ENCODE peak calls at places on chromosomes 5 and 9, in four cellular contexts. S is fibroblast of lung; P is CD8-positive, alpha-beta memory T cell; N is activated CD8-positive, alpha-beta memory T cell treated with anti-CD3 and anti-CD28 coated beads for 4 hours. R is an unnamed sample.

GRCh38 chr9:106945727-106946690 is 83.0 kb downstream of the ZNF462 start:
- DNase-seq in S (peak), P (no peak), N (no peak), R (no peak)

GRCh38 chr9:2132484-2133082 is 117.4 kb downstream of the SMARCA2 start:
- DNase-seq in S (peak), P (no peak), N (no peak), R (peak)

GRCh38 chr5:172322028-172322965 is 38.7 kb upstream of the UBTD2 start:
- DNase-seq in N (no peak), P (no peak), S (no peak), R (peak)

GRCh38 chr9:122444366-122444765 is 33.4 kb downstream of the OR1J1 start:
- DNase-seq in S (peak), N (no peak), P (no peak), R (no peak)

GRCh38 chr5:160514866-160515265 is 93.2 kb downstream of the PTTG1 start:
- DNase-seq in S (no peak), P (no peak), N (no peak), R (no peak)

GRCh38 chr5:81679885-81680284 is 71.0 kb downstream of the SSBP2 start:
- DNase-seq in N (no peak), S (no peak), P (no peak), R (no peak)

GRCh38 chr9:125432715-125433385 is 171.2 kb downstream of the GAPVD1 start:
- DNase-seq in N (no peak), P (no peak), S (no peak), R (no peak)

GRCh38 chr9:36874261-36874660 is 159.8 kb downstream of the PAX5 start:
- DNase-seq in N (no peak), P (no peak), S (no peak), R (no peak)

GRCh38 chr5:76269259-76269958 is 133.7 kb upstream of the IQGAP2 start:
- DNase-seq in N (no peak), P (no peak), S (peak), R (no peak)